ENCODE peak calls at places on chromosomes 16 and 17, in six cellular contexts. One of them, this sample, is unnamed.

GRCh38 chr17:2975469-2975958 is 87.9 kb downstream of the OR1D5 start:
- DNase-seq in SK-N-SH: peak; percentile 61
- DNase-seq in GM12878: no peak
- DNase-seq in K562: no peak
- DNase-seq in H1: no peak
- DNase-seq in HepG2: peak; percentile 87
- DNase-seq in this sample: no peak

GRCh38 chr16:9072806-9073341 is 18.6 kb upstream of the HAPSTR1 start:
- DNase-seq in K562: no peak
- DNase-seq in H1: no peak
- DNase-seq in SK-N-SH: no peak
- DNase-seq in HepG2: no peak
- DNase-seq in GM12878: peak; percentile 44
- DNase-seq in this sample: no peak

GRCh38 chr16:75097941-75098897 is 18.4 kb downstream of the LDHD start:
- DNase-seq in K562: no peak
- DNase-seq in HepG2: no peak
- DNase-seq in H1: no peak
- DNase-seq in SK-N-SH: no peak
- DNase-seq in GM12878: no peak
- DNase-seq in this sample: no peak

GRCh38 chr16:19295393-19295792 is 9.9 kb downstream of the CLEC19A start:
- DNase-seq in SK-N-SH: no peak
- DNase-seq in HepG2: no peak
- DNase-seq in GM12878: no peak
- DNase-seq in K562: no peak
- DNase-seq in H1: no peak
- DNase-seq in this sample: no peak

GRCh38 chr17:80101946-80102706 is 745 bp downstream of the GAA start:
- DNase-seq in GM12878: no peak
- DNase-seq in SK-N-SH: peak; percentile 74
- DNase-seq in HepG2: peak; percentile 30
- DNase-seq in K562: peak; percentile 56
- DNase-seq in H1: no peak
- DNase-seq in this sample: peak; percentile 42

GRCh38 chr17:55324296-55324978 is 59.7 kb downstream of the HLF start:
- DNase-seq in H1: no peak
- DNase-seq in HepG2: no peak
- DNase-seq in K562: no peak
- DNase-seq in GM12878: no peak
- DNase-seq in SK-N-SH: no peak
- DNase-seq in this sample: no peak

GRCh38 chr17:39753514-39754160 is 15.9 kb downstream of the GRB7 start:
- DNase-seq in GM12878: no peak
- DNase-seq in H1: peak; percentile 70
- DNase-seq in HepG2: no peak
- DNase-seq in K562: peak; percentile 86
- DNase-seq in SK-N-SH: peak; percentile 88
- DNase-seq in this sample: peak; percentile 54

GRCh38 chr16:68524069-68524820 is 14.8 kb upstream of the ZFP90 start:
- DNase-seq in K562: no peak
- DNase-seq in SK-N-SH: no peak
- DNase-seq in HepG2: no peak
- DNase-seq in H1: no peak
- DNase-seq in GM12878: no peak
- DNase-seq in this sample: no peak

GRCh38 chr17:73586921-73587680 is 57.1 kb downstream of the SDK2 start:
- DNase-seq in HepG2: peak; percentile 41
- DNase-seq in SK-N-SH: peak; percentile 90
- DNase-seq in K562: peak; percentile 50
- DNase-seq in H1: no peak
- DNase-seq in GM12878: no peak
- DNase-seq in this sample: no peak

GRCh38 chr17:55632893-55633292 is 89.8 kb downstream of the TMEM100 start:
- DNase-seq in SK-N-SH: no peak
- DNase-seq in HepG2: no peak
- DNase-seq in H1: no peak
- DNase-seq in GM12878: no peak
- DNase-seq in K562: no peak
- DNase-seq in this sample: no peak

GRCh38 chr16:72853575-72853974 is 194.4 kb downstream of the ZFHX3 start:
- DNase-seq in HepG2: no peak
- DNase-seq in SK-N-SH: no peak
- DNase-seq in H1: no peak
- DNase-seq in GM12878: no peak
- DNase-seq in K562: no peak
- DNase-seq in this sample: no peak

GRCh38 chr17:70109497-70109896 is 34.5 kb downstream of the KCNJ16 start:
- DNase-seq in SK-N-SH: no peak
- DNase-seq in HepG2: no peak
- DNase-seq in GM12878: no peak
- DNase-seq in K562: no peak
- DNase-seq in H1: no peak
- DNase-seq in this sample: no peak
- TF ChIP-seq GABPA in SK-N-SH: no peak
- TF ChIP-seq GABPA in HepG2: no peak
- TF ChIP-seq GABPA in GM12878: no peak
- TF ChIP-seq GABPA in K562: no peak
- TF ChIP-seq GABPA in H1: no peak
- TF ChIP-seq GABPA in this sample: no peak

DNA sequence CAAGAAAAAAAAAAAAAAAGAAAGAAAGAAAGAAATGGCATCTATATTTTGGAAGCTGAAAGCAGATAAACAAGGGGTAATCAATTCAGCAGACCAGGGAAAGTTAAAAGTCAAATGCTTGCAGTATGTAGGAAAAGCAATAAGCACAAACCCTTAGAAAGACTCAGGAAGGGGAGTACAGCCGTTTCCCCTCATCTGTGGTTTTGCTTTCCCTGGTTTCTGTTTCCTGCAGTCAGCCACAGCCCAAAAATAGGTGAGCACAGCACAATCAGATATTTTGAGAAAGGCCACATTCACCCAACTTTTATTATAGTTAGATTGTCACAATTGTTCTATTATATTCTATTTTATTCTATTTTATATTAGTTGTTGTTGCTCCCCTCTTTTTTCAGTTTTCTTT is 14.4 kb upstream of the ALOX12 start:
- DNase-seq in SK-N-SH: no peak
- DNase-seq in HepG2: no peak
- DNase-seq in K562: no peak
- DNase-seq in H1: no peak
- DNase-seq in GM12878: no peak
- DNase-seq in this sample: no peak
- TF ChIP-seq GABPA in SK-N-SH: no peak
- TF ChIP-seq GABPA in HepG2: no peak
- TF ChIP-seq GABPA in K562: no peak
- TF ChIP-seq GABPA in H1: no peak
- TF ChIP-seq GABPA in GM12878: no peak
- TF ChIP-seq GABPA in this sample: no peak

GRCh38 chr17:42773290-42774035 is at the start of gene VPS25:
- DNase-seq in GM12878: no peak
- DNase-seq in HepG2: peak; percentile 84
- DNase-seq in H1: peak; percentile 83
- DNase-seq in SK-N-SH: peak; percentile 85
- DNase-seq in K562: peak; percentile 85
- DNase-seq in this sample: peak; percentile 84

GRCh38 chr17:42775534-42776098 is 2.4 kb downstream of the VPS25 start:
- DNase-seq in HepG2: peak; percentile 53
- DNase-seq in H1: no peak
- DNase-seq in SK-N-SH: no peak
- DNase-seq in K562: peak; percentile 47
- DNase-seq in GM12878: no peak
- DNase-seq in this sample: peak; percentile 55

GRCh38 chr17:42767512-42767911 is 5.7 kb upstream of the VPS25 start:
- DNase-seq in H1: no peak
- DNase-seq in SK-N-SH: no peak
- DNase-seq in K562: no peak
- DNase-seq in HepG2: no peak
- DNase-seq in GM12878: no peak
- DNase-seq in this sample: no peak

GRCh38 chr17:42774066-42774750 is 959 bp downstream of the VPS25 start:
- DNase-seq in GM12878: no peak
- DNase-seq in K562: no peak
- DNase-seq in SK-N-SH: no peak
- DNase-seq in H1: no peak
- DNase-seq in HepG2: peak; percentile 49
- DNase-seq in this sample: no peak

DNA sequence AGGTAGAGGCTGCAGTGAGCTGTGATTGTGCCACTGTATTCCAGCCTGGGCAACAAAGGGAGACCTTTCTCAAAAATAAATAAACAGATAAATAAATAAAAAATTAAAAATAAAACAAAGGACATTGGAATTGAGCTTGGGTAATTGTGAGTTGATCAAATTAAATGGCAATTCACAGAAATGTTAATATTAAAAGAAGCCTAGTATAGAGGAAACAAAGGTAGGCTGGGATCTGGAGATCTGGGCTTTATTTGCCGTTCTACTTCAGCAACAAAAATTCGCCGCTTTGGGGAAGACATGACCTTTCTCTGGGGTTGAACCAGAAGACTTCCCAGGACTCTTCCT is 332 bp upstream of the VPS25 start:
- DNase-seq in K562: no peak
- DNase-seq in GM12878: no peak
- DNase-seq in SK-N-SH: no peak
- DNase-seq in HepG2: no peak
- DNase-seq in H1: no peak
- DNase-seq in this sample: no peak
- TF ChIP-seq GABPA in K562: peak; percentile 6
- TF ChIP-seq GABPA in GM12878: no peak
- TF ChIP-seq GABPA in SK-N-SH: no peak
- TF ChIP-seq GABPA in HepG2: no peak
- TF ChIP-seq GABPA in H1: no peak
- TF ChIP-seq GABPA in this sample: no peak

GRCh38 chr16:4316732-4317461 is 1.0 kb downstream of the GLIS2 start:
- DNase-seq in SK-N-SH: peak; percentile 74
- DNase-seq in GM12878: no peak
- DNase-seq in K562: no peak
- DNase-seq in HepG2: no peak
- DNase-seq in H1: peak; percentile 77
- DNase-seq in this sample: no peak

GRCh38 chr16:4315185-4316102 is at the start of gene GLIS2:
- DNase-seq in H1: peak; percentile 73
- DNase-seq in SK-N-SH: peak; percentile 94
- DNase-seq in K562: peak; percentile 87
- DNase-seq in HepG2: no peak
- DNase-seq in GM12878: no peak
- DNase-seq in this sample: no peak

GRCh38 chr16:4317471-4318170 is 1.8 kb downstream of the GLIS2 start:
- DNase-seq in H1: peak; percentile 48
- DNase-seq in GM12878: no peak
- DNase-seq in K562: no peak
- DNase-seq in SK-N-SH: no peak
- DNase-seq in HepG2: no peak
- DNase-seq in this sample: no peak

GRCh38 chr16:4314532-4315184 is 1.2 kb upstream of the GLIS2 start:
- DNase-seq in HepG2: no peak
- DNase-seq in K562: no peak
- DNase-seq in SK-N-SH: peak; percentile 68
- DNase-seq in GM12878: no peak
- DNase-seq in H1: peak; percentile 66
- DNase-seq in this sample: no peak

DNA sequence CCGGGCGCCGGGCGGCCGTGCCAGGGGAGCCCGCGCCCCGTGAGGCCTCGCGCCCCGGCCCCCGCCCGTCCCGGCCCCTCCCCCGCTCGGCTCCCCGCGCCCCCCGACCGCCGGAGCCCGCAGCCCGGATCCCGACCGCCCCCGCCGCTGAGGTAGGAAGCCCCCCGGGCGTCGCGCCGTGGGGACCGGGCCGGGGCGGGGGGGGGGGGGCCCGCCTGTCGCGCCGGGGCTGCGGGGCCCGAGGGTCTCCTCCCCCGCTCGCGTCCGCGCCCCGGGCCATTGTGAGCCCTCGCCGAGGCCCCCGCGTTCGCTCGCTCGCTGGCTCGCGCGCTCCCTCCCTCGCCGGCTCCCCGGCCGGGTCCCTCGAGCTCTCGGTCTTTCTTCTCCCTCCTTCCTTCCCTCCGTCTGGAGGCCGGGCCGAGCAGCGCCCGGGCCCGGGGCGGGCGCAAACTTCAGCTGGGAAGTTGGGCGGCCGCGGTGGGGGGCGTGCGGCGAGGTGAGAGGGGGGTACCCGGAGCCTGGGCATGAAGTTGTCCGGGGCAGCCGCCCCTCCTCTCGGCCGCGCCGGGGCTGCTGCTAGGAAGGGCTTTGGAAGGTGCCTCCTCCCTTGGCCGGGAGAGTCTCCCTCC is 350 bp downstream of the GLIS2 start:
- DNase-seq in K562: peak; percentile 66
- DNase-seq in GM12878: no peak
- DNase-seq in SK-N-SH: peak; percentile 78
- DNase-seq in H1: no peak
- DNase-seq in HepG2: no peak
- DNase-seq in this sample: no peak
- TF ChIP-seq GABPA in K562: no peak
- TF ChIP-seq GABPA in GM12878: no peak
- TF ChIP-seq GABPA in SK-N-SH: no peak
- TF ChIP-seq GABPA in H1: no peak
- TF ChIP-seq GABPA in HepG2: no peak
- TF ChIP-seq GABPA in this sample: no peak

This sample was measured in HL-60.